ENCODE peak calls at places on chromosomes 3 and 15, in eight cellular contexts. C, O, H, W, D, Y, J and B are unnamed samples.

GRCh38 chr15:95843241-95843851 is 487.2 kb upstream of the NR2F2 start:
- DNase-seq in W (no peak), C (no peak), O (no peak), J (no peak), Y (no peak), D (no peak), H (no peak), B (no peak)

GRCh38 chr3:54517424-54517823 is 395.1 kb downstream of the CACNA2D3 start:
- DNase-seq in D (no peak), W (no peak), O (no peak), Y (no peak), C (no peak), J (no peak), H (no peak), B (no peak)

GRCh38 chr3:146187334-146187950 is 26.5 kb upstream of the PLOD2 start:
- DNase-seq in H (no peak), W (no peak), C (peak; percentile 26), O (no peak), D (no peak), J (no peak), Y (no peak), B (no peak)

GRCh38 chr15:67601008-67601620 is 58.6 kb downstream of the MAP2K5 start:
- DNase-seq in W (no peak), J (no peak), D (no peak), Y (no peak), H (no peak), O (no peak), C (no peak), B (no peak)

GRCh38 chr15:91894606-91895005 is 41.1 kb downstream of the SLCO3A1 start:
- DNase-seq in O (no peak), W (no peak), H (no peak), D (no peak), J (no peak), C (peak; percentile 81), Y (no peak), B (no peak)

GRCh38 chr15:91380114-91380513 is 280.1 kb downstream of the SV2B start:
- DNase-seq in Y (no peak), W (no peak), D (no peak), H (no peak), J (no peak), C (no peak), O (no peak), B (no peak)

GRCh38 chr15:86425746-86426145 is 346.1 kb downstream of the AGBL1 start:
- DNase-seq in J (no peak), D (no peak), W (no peak), Y (no peak), H (no peak), C (no peak), O (no peak), B (no peak)

GRCh38 chr3:24678441-24678865 is 183.8 kb upstream of the THRB start:
- DNase-seq in D (peak; percentile 14), H (peak; percentile 23), J (no peak), O (no peak), W (no peak), C (peak; percentile 69), Y (peak; percentile 45), B (no peak)

GRCh38 chr3:40290396-40290795 is 19.1 kb upstream of the EIF1B start:
- DNase-seq in J (no peak), D (peak; percentile 22), W (no peak), Y (no peak), O (no peak), C (no peak), H (no peak), B (no peak)

GRCh38 chr15:66149871-66150270 is 103.7 kb downstream of the MEGF11 start:
- DNase-seq in H (no peak), C (no peak), Y (no peak), D (no peak), J (no peak), W (no peak), O (no peak), B (no peak)

GRCh38 chr15:29102911-29103824 is 166.5 kb downstream of the NSMCE3 start:
- DNase-seq in C (no peak), Y (no peak), J (no peak), O (peak; percentile 49), W (peak; percentile 78), H (no peak), D (no peak), B (no peak)

GRCh38 chr3:49785565-49786356 is 581 bp downstream of the IP6K1 start:
- DNase-seq in H (no peak), C (peak; percentile 28), J (peak; percentile 76), D (peak; percentile 47), W (no peak), Y (no peak), O (no peak), B (no peak)

GRCh38 chr3:184355261-184356012 is 6.0 kb downstream of the CLCN2 start:
- DNase-seq in C (no peak), O (peak; percentile 39), H (no peak), Y (no peak), W (peak; percentile 50), J (no peak), D (no peak), B (no peak)

DNA sequence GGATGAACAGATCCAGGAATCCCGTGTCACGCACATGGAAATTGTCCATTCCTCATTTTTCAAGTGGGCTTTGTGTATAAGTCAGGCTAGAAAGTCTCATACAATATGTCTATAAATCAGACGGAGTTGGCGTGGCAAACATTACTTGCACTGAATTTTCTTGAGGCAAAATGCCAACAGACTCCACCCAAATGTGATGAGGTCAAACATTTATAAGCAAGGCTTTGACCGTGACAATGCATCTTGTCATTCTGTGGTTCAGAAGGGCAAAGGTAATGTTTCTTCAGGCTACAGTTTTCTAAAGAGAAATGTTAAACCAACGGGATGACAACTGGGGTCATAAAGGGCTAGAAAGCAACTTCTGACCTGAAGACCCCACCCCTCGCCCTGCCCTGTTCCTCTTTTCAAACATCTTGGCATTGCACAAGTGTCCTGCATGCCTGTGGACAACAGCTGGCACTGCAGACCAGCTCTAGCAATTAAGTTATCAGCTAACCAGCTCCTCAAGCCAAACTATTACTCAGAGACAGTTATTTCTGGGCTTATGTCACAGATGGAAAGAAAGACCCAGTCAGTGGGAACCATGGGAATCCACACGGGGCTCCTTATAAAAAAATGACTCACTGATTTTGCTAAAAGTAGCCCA is 36.5 kb upstream of the SPTBN5 start:
- DNase-seq in J (no peak), O (peak; percentile 78), C (peak; percentile 92), D (peak; percentile 73), H (no peak), W (no peak), Y (no peak), B (no peak)
- TF ChIP-seq CTCF in J (no peak), O (peak; percentile 24), C (peak; percentile 69), D (peak; percentile 53), H (no peak), W (no peak), Y (no peak), B (no peak)

GRCh38 chr3:69446402-69447072 is 60.6 kb upstream of the FRMD4B start:
- DNase-seq in C (no peak), J (no peak), O (no peak), H (no peak), Y (no peak), D (no peak), W (no peak), B (no peak)

GRCh38 chr3:69454204-69454787 is 68.4 kb upstream of the FRMD4B start:
- DNase-seq in D (no peak), O (no peak), W (peak; percentile 65), Y (no peak), H (no peak), J (no peak), C (no peak), B (no peak)

GRCh38 chr3:69452295-69452694 is 66.4 kb upstream of the FRMD4B start:
- DNase-seq in W (no peak), Y (no peak), O (no peak), D (no peak), H (no peak), C (no peak), J (no peak), B (no peak)

DNA sequence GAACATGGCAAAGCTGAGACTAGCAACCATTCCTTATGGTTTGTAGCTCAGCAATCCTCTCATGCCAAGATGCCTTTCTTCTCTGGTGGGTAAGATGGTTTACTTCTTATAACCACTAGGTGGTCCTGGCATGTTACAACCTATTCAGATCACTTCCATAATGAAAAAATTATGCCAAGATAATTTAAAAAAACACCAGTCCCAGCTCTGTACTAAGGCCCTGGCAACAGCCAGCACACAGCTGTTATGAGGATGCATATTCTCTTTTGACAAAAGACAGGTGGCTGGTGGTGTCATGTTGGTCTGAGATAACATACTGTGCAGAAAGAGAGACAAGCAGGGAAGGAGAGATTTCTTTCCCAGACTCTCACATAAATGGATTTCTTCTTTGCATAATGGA is 65.7 kb upstream of the FRMD4B start:
- DNase-seq in C (no peak), O (no peak), Y (no peak), D (no peak), J (no peak), H (no peak), W (no peak), B (no peak)
- TF ChIP-seq CTCF in C (no peak), O (no peak), Y (no peak), D (no peak), J (no peak), H (no peak), W (no peak), B (no peak)

GRCh38 chr15:43243246-43243645 is 22.4 kb upstream of the EPB42 start:
- DNase-seq in Y (no peak), D (no peak), W (no peak), J (no peak), O (no peak), C (no peak), H (no peak), B (no peak)

GRCh38 chr15:43242616-43243015 is 21.8 kb upstream of the EPB42 start:
- DNase-seq in H (no peak), J (no peak), D (no peak), W (no peak), Y (no peak), O (no peak), C (no peak), B (no peak)

GRCh38 chr15:43238691-43239131 is 17.9 kb upstream of the EPB42 start:
- DNase-seq in D (no peak), Y (no peak), J (no peak), O (no peak), W (no peak), C (peak; percentile 41), H (no peak), B (no peak)

GRCh38 chr15:43239732-43240491 is 19.1 kb upstream of the EPB42 start:
- DNase-seq in H (no peak), C (no peak), Y (peak; percentile 65), W (no peak), J (no peak), D (no peak), O (no peak), B (no peak)

DNA sequence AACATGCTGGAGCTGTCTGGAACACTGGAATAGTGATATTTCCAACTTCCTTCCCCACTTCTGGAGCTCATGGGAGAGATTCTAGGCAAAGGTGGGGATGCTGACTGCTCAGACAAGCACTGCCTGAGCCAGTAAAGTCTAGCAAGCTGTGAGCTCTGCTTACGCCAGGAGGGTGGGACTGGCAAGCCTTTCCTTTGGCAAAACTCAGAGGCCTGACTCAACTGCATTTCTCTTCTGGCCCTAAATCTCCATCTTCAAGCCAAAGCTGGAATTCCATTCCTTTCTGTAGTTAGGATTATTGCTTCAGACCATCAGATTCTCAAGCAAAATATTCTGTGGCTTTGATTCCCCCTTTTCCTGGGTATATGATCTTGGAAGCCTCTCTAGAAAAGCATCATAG is 20.3 kb upstream of the EPB42 start:
- DNase-seq in C (no peak), W (no peak), D (peak; percentile 14), J (peak; percentile 85), H (peak; percentile 69), O (no peak), Y (no peak), B (no peak)
- TF ChIP-seq CTCF in C (no peak), W (no peak), D (no peak), J (no peak), H (no peak), O (no peak), Y (no peak), B (no peak)

GRCh38 chr3:46947981-46948791 is 28.4 kb downstream of the CCDC12 start:
- DNase-seq in H (no peak), D (peak; percentile 86), C (no peak), O (peak; percentile 82), W (peak; percentile 81), Y (peak; percentile 87), J (no peak), B (peak; percentile 71)
- TF ChIP-seq CTCF in H (no peak), D (no peak), C (no peak), O (no peak), W (no peak), Y (no peak), J (no peak), B (no peak)